ENCODE peak calls at places on chromosomes 5 and 9, in nine cellular contexts. N is CD4-positive, alpha-beta memory T cell; W is uterus; O is astrocyte; C is coronary artery; B is left ventricle myocardium inferior; H is OCI-LY7; L is heart left ventricle; T is fibroblast of lung. U is an unnamed sample.

GRCh38 chr5:61735531-61735930 is 403.5 kb downstream of the ZSWIM6 start:
- DNase-seq in W (no peak), H (no peak), T (peak; percentile 8), L (no peak), B (no peak), C (no peak), O (peak; percentile 4), N (no peak), U (no peak)

GRCh38 chr5:166625210-166625865 is 1666.1 kb upstream of the WWC1 start:
- DNase-seq in T (peak; percentile 58), O (peak; percentile 48), L (no peak), H (no peak), C (no peak), B (no peak), W (no peak), N (no peak), U (no peak)

GRCh38 chr5:4866131-4866659 is 273.9 kb upstream of the ADAMTS16 start:
- DNase-seq in C (no peak), W (no peak), L (no peak), H (no peak), B (no peak), T (no peak), O (no peak), N (no peak), U (no peak)

GRCh38 chr5:126052120-126052519 is 371.1 kb upstream of the GRAMD2B start:
- DNase-seq in T (no peak), C (no peak), W (no peak), B (no peak), L (no peak), H (no peak), N (no peak), O (no peak), U (no peak)

GRCh38 chr5:173472164-173472563 is 143.9 kb upstream of the STC2 start:
- DNase-seq in W (peak; percentile 51), B (peak; percentile 56), O (peak; percentile 98), H (no peak), L (peak; percentile 56), T (peak; percentile 98), C (peak; percentile 81), N (no peak), U (no peak)

GRCh38 chr5:123089971-123090640 is 1.1 kb downstream of the PRDM6 start:
- DNase-seq in O (no peak), B (peak; percentile 20), W (no peak), C (no peak), N (no peak), T (peak; percentile 25), H (no peak), L (no peak), U (no peak)

GRCh38 chr5:118984602-118985001 is 3.7 kb downstream of the DTWD2 start:
- DNase-seq in B (no peak), T (peak; percentile 83), O (peak; percentile 78), C (no peak), W (no peak), L (no peak), H (no peak), N (no peak), U (no peak)

GRCh38 chr5:94468531-94468930 is 149.9 kb downstream of the KIAA0825 start:
- DNase-seq in T (no peak), C (no peak), N (no peak), O (no peak), B (no peak), L (no peak), W (no peak), H (no peak), U (no peak)

GRCh38 chr5:61496406-61497307 is 164.6 kb downstream of the ZSWIM6 start:
- DNase-seq in L (no peak), C (no peak), O (peak; percentile 9), N (no peak), T (peak; percentile 21), H (no peak), B (no peak), W (no peak), U (no peak)

GRCh38 chr9:133715866-133716563 is 22.1 kb downstream of the SARDH start:
- DNase-seq in L (peak; percentile 48), W (no peak), O (peak; percentile 21), N (no peak), T (peak; percentile 36), B (no peak), H (peak; percentile 75), C (no peak), U (peak; percentile 38)

GRCh38 chr9:127177682-127178265 is 55.3 kb upstream of the ANGPTL2 start:
- DNase-seq in B (no peak), T (no peak), W (peak; percentile 8), C (peak; percentile 55), L (no peak), O (no peak), N (no peak), H (no peak), U (peak; percentile 10)

GRCh38 chr9:75181748-75182147 is 93.4 kb downstream of the OSTF1 start:
- DNase-seq in C (no peak), L (no peak), O (peak; percentile 58), H (no peak), T (peak; percentile 68), W (no peak), N (no peak), B (no peak), U (no peak)

GRCh38 chr5:138054863-138055558 is 22.1 kb upstream of the FAM13B start:
- DNase-seq in H (no peak), N (no peak), B (no peak), T (peak; percentile 14), O (peak; percentile 18), L (no peak), W (no peak), C (no peak), U (no peak)

GRCh38 chr5:177527595-177527994 is 10.8 kb upstream of the DDX41 start:
- DNase-seq in N (no peak), H (no peak), C (no peak), T (no peak), B (no peak), L (no peak), W (no peak), O (no peak), U (no peak)

GRCh38 chr9:13960011-13960765 is 353.8 kb downstream of the NFIB start:
- DNase-seq in C (no peak), N (no peak), O (no peak), H (no peak), T (no peak), W (no peak), L (no peak), B (no peak), U (no peak)

GRCh38 chr5:157217289-157218024 is 36.8 kb downstream of the ITK start:
- DNase-seq in B (no peak), C (no peak), O (no peak), W (no peak), T (no peak), L (no peak), H (peak; percentile 55), N (no peak), U (no peak)

GRCh38 chr9:4762889-4763521 is 22.0 kb upstream of the AK3 start:
- DNase-seq in L (peak; percentile 25), H (no peak), C (no peak), W (peak; percentile 43), O (no peak), N (no peak), T (peak; percentile 32), B (no peak), U (no peak)

GRCh38 chr9:83962165-83962564 is 17.9 kb downstream of the HNRNPK start:
- DNase-seq in T (no peak), B (no peak), O (no peak), L (no peak), H (no peak), W (no peak), C (no peak), N (no peak), U (no peak)

GRCh38 chr5:56460681-56461191 is 227.6 kb upstream of the ANKRD55 start:
- DNase-seq in L (no peak), C (no peak), B (no peak), O (no peak), H (no peak), T (peak; percentile 16), W (no peak), N (no peak), U (no peak)
- H3K27ac ChIP-seq in L (no peak overlapping the region), C (no peak overlapping the region), B (peak overlapping the region; percentile 45), O (no peak overlapping the region), H (no peak overlapping the region), T (no peak overlapping the region), W (peak overlapping the region; percentile 33), N (no peak overlapping the region), U (no peak overlapping the region)

GRCh38 chr5:172411423-172412111 is 42.8 kb downstream of the SH3PXD2B start:
- DNase-seq in W (peak; percentile 57), L (no peak), T (peak; percentile 50), N (no peak), H (no peak), C (no peak), B (peak; percentile 42), O (no peak), U (no peak)

GRCh38 chr5:172412724-172413260 is 41.5 kb downstream of the SH3PXD2B start:
- DNase-seq in L (peak; percentile 87), H (no peak), O (peak; percentile 99), B (peak; percentile 91), W (peak; percentile 93), C (peak; percentile 91), N (no peak), T (peak; percentile 99), U (no peak)

GRCh38 chr5:172415615-172416275 is 38.6 kb downstream of the SH3PXD2B start:
- DNase-seq in N (no peak), C (peak; percentile 64), H (no peak), B (no peak), L (no peak), W (peak; percentile 16), T (no peak), O (no peak), U (no peak)

GRCh38 chr5:172414618-172415599 is 39.4 kb downstream of the SH3PXD2B start:
- DNase-seq in H (no peak), L (no peak), W (peak; percentile 85), O (no peak), T (no peak), B (peak; percentile 45), N (no peak), C (peak; percentile 79), U (no peak)

GRCh38 chr5:172413601-172414000 is 40.7 kb downstream of the SH3PXD2B start:
- DNase-seq in L (no peak), O (peak; percentile 52), B (no peak), T (peak; percentile 54), C (no peak), W (no peak), N (no peak), H (no peak), U (no peak)
- H3K27ac ChIP-seq in L (peak overlapping the region; percentile 27), O (peak overlapping the region; percentile 73), B (peak overlapping the region; percentile 78), T (peak overlapping the region; percentile 76), C (peak overlapping the region; percentile 72), W (peak overlapping the region; percentile 95), N (no peak overlapping the region), H (no peak overlapping the region), U (no peak overlapping the region)

GRCh38 chr9:35258665-35259474 is 97.1 kb downstream of the UNC13B start:
- DNase-seq in W (peak; percentile 74), O (peak; percentile 44), H (peak; percentile 63), L (peak; percentile 68), T (peak; percentile 60), B (peak; percentile 70), C (peak; percentile 73), N (peak; percentile 39), U (peak; percentile 17)
- H3K27ac ChIP-seq in W (no peak overlapping the region), O (no peak overlapping the region), H (no peak overlapping the region), L (no peak overlapping the region), T (no peak overlapping the region), B (no peak overlapping the region), C (no peak overlapping the region), N (no peak overlapping the region), U (no peak overlapping the region)

DNA sequence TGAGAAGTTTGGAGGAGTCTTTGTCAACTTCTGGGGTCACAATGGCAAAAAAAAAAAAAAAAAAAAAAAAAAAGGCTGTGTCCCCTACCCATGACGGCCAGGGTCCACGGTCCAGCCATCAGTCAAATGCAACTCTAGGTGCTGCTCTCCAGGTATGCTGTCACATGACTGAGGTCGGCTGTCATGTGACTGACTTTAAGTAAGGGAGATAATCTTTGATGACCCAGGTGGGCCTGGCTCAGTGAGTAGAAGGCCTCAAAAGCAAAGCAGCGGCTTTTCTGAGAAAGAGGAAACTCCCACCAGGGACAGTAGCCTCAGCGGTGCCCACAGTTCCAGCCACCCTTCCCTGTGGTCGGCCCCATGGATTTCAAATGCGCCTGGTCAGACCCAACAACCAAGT is 117.7 kb downstream of the ROR2 start:
- DNase-seq in T (no peak), H (no peak), N (no peak), B (no peak), L (no peak), C (no peak), O (no peak), W (no peak), U (no peak)
- H3K27ac ChIP-seq in T (no peak overlapping the region), H (no peak overlapping the region), N (no peak overlapping the region), B (no peak overlapping the region), L (no peak overlapping the region), C (no peak overlapping the region), O (no peak overlapping the region), W (no peak overlapping the region), U (no peak overlapping the region)

U was measured in CD4-positive, alpha-beta T cell.